ENCODE peak calls at places on chromosomes 3 and 15, in six cellular contexts. T is Panc1; Z is colonic mucosa; C is kidney epithelial cell; Y is heart right ventricle; G is CD8-positive, alpha-beta T cell. N is an unnamed sample.
A peak's percentile ranks its signal among the peaks of the same experiment; 100 is the strongest.

GRCh38 chr3:126053949-126054569 is 29.9 kb downstream of the SLC41A3 start:
- DNase-seq in T (no peak), Z (no peak), C (no peak), Y (no peak), G (no peak), N (no peak)

GRCh38 chr3:33211444-33211843 is 7.2 kb downstream of the SUSD5 start:
- DNase-seq in T (peak; percentile 60), Z (no peak), C (peak; percentile 66), Y (no peak), G (no peak), N (no peak)

GRCh38 chr3:120348065-120348980 is 831 bp downstream of the LRRC58 start:
- DNase-seq in T (no peak), Z (peak; percentile 59), C (no peak), Y (peak; percentile 7), G (peak; percentile 72), N (no peak)

GRCh38 chr15:42149493-42150245 is 6.8 kb downstream of the PLA2G4F start:
- DNase-seq in T (no peak), Z (no peak), C (no peak), Y (no peak), G (no peak), N (no peak)

GRCh38 chr15:63473999-63474809 is 30.2 kb upstream of the USP3 start:
- DNase-seq in T (no peak), Z (peak; percentile 73), C (peak; percentile 75), Y (no peak), G (peak; percentile 59), N (no peak)

GRCh38 chr3:54870423-54870822 is 57.4 kb downstream of the LRTM1 start:
- DNase-seq in T (no peak), Z (no peak), C (peak; percentile 79), Y (peak; percentile 16), G (no peak), N (no peak)

GRCh38 chr15:91710072-91710471 is 143.4 kb upstream of the SLCO3A1 start:
- DNase-seq in T (no peak), Z (no peak), C (no peak), Y (no peak), G (no peak), N (no peak)

GRCh38 chr3:157442729-157443128 is 6.1 kb downstream of the PTX3 start:
- DNase-seq in T (no peak), Z (no peak), C (no peak), Y (no peak), G (no peak), N (no peak)

GRCh38 chr3:167520656-167521360 is 47.0 kb upstream of the SERPINI2 start:
- DNase-seq in T (no peak), Z (no peak), C (no peak), Y (no peak), G (no peak), N (no peak)

GRCh38 chr3:57981483-57982087 is 26.6 kb upstream of the FLNB start:
- DNase-seq in T (no peak), Z (no peak), C (no peak), Y (no peak), G (no peak), N (no peak)

GRCh38 chr15:44289352-44289790 is 852 bp downstream of the GOLM2 start:
- DNase-seq in T (no peak), Z (no peak), C (no peak), Y (no peak), G (no peak), N (no peak)

GRCh38 chr15:76936671-76937070 is 5.1 kb downstream of the RCN2 start:
- DNase-seq in T (no peak), Z (no peak), C (peak; percentile 16), Y (no peak), G (no peak), N (no peak)

GRCh38 chr3:126216416-126216815 is 36.0 kb upstream of the ALDH1L1 start:
- DNase-seq in T (no peak), Z (no peak), C (no peak), Y (no peak), G (no peak), N (no peak)

GRCh38 chr3:76933245-76933644 is 106.7 kb upstream of the ROBO2 start:
- DNase-seq in T (no peak), Z (no peak), C (no peak), Y (no peak), G (no peak), N (no peak)

GRCh38 chr3:120503727-120504616 is 53.2 kb upstream of the FSTL1 start:
- DNase-seq in T (no peak), Z (no peak), C (no peak), Y (no peak), G (no peak), N (no peak)

GRCh38 chr15:78739996-78740903 is 71.0 kb downstream of the ADAMTS7 start:
- DNase-seq in T (no peak), Z (peak; percentile 79), C (no peak), Y (no peak), G (peak; percentile 34), N (peak; percentile 76)

GRCh38 chr3:115272036-115272824 is 125.1 kb upstream of the ZBTB20 start:
- DNase-seq in T (no peak), Z (no peak), C (peak; percentile 14), Y (no peak), G (no peak), N (no peak)

GRCh38 chr3:59678042-59678707 is 628.4 kb upstream of the CFAP20DC start:
- DNase-seq in T (no peak), Z (no peak), C (no peak), Y (no peak), G (no peak), N (no peak)

GRCh38 chr3:33385423-33385822 is 54.8 kb downstream of the UBP1 start:
- DNase-seq in T (no peak), Z (no peak), C (no peak), Y (no peak), G (no peak), N (no peak)

GRCh38 chr3:184429786-184430185 is 49.9 kb downstream of the CHRD start:
- DNase-seq in T (no peak), Z (no peak), C (no peak), Y (no peak), G (no peak), N (no peak)

GRCh38 chr3:144556392-144556791 is 584.8 kb downstream of the DIPK2A start:
- DNase-seq in T (no peak), Z (no peak), C (no peak), Y (no peak), G (no peak), N (no peak)

DNA sequence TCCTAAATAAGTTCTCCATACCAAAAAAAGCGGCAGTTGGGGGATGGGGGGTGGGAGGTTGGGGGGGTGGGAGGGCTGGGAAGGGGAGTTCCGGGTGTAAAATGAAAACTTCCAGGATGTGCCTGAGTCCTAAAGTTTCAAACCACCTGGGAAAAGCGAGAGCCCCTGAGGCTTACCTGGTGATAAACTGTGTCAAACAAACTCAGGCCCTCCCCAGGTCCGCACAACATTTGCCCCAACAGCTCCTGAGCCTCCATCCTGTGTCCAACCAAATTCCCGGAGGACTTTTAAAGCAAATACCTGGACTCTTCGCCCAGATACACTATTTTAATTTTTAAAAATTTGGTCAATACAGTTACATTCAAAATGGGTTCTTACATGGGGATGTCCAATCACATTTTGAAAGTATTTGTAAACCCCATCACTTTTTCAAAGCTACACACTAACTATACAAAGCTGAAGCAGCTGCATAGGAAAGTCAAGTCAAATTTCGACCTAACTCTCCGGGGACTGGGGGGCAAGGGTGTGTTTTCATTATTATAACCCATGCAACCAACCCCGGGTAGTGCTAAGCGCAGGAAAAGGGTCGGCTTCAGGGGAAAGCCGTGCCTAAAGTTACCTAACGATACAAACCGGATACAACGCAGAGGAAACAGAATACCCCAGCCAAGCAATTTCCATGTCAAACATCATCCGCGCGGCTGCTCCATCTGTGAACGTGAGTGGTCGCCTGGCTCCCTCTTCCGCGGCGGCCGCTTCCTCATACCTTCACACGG is 680 bp upstream of the FOXB1 start:
- DNase-seq in T (no peak), Z (no peak), C (no peak), Y (no peak), G (no peak), N (no peak)
- TF ChIP-seq CTCF in T (no peak), Z (no peak), C (no peak), Y (no peak), G (no peak), N (no peak)

DNA sequence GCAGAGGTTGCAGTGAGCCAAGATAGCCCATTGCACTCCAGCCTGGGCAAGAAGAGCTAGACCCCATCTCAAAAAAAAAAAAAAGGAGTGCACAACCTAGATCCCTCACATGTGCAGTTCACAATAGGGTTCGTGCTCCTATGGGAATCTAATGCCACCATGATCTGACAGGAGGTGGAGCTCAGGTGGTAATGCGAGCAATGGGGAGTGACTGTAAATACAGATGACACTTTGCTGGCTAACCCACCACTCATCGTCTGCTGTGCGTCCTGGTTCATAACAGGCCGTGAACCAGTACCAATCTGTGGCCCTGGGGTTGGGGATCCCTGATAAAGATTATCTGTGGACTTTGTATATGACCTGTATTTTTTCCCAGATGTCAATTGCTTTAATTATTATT is 16.7 kb downstream of the USP8 start:
- DNase-seq in T (no peak), Z (no peak), C (no peak), Y (no peak), G (no peak), N (no peak)
- TF ChIP-seq CTCF in T (no peak), Z (no peak), C (no peak), Y (no peak), G (no peak), N (no peak)

DNA sequence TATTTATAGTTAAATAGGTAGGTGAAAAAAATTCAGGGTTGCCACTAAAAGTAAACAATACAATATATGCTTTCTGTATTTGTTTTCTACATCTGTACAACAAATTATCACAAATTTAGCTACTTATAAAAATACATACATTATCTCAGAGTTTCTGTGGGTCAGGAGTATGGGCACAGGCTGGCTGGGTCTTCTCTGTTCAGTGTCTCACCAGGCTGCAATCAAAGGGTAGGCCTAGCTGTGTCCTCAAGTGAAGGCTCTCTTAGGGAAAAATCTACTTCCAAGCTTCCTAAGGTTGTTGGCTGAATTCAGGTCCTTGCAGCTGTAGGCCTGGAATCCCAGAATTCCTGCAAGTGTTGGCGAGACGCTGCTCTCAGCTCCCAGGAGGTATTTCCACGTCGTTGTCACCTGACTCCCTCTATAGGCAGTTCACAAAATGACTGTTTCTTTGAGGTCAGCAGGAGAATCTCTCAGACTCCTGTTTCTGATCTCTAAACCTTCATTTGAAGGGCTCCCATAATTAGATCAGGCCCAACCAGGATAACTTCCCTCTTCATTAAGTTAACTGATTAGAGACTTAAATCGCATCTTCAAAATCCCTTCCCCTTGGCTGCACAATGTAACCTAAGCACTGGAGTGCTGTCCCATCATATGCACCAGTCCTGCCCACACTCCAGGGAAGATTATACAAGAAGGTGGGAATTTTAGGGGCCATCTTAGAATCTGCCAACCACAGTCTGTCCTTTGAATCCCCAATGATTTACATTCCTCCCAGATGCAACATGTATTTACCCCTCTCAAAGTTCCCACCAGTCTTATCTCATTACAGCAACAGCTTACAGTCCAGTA is 296.6 kb downstream of the SUCLG2 start:
- DNase-seq in T (peak; percentile 18), Z (no peak), C (no peak), Y (no peak), G (no peak), N (no peak)
- TF ChIP-seq CTCF in T (peak; percentile 65), Z (peak; percentile 34), C (peak; percentile 61), Y (no peak), G (no peak), N (peak; percentile 64)

GRCh38 chr3:174126990-174127758 is 729.6 kb downstream of the NLGN1 start:
- DNase-seq in T (no peak), Z (no peak), C (no peak), Y (no peak), G (no peak), N (no peak)

GRCh38 chr3:174122411-174122810 is 724.9 kb downstream of the NLGN1 start:
- DNase-seq in T (no peak), Z (no peak), C (no peak), Y (no peak), G (no peak), N (no peak)

GRCh38 chr3:174120997-174121396 is 723.5 kb downstream of the NLGN1 start:
- DNase-seq in T (no peak), Z (no peak), C (no peak), Y (no peak), G (no peak), N (no peak)

GRCh38 chr3:174125267-174125844 is 727.8 kb downstream of the NLGN1 start:
- DNase-seq in T (no peak), Z (no peak), C (no peak), Y (peak; percentile 5), G (no peak), N (no peak)
- TF ChIP-seq CTCF in T (peak; percentile 64), Z (no peak), C (peak; percentile 62), Y (no peak), G (no peak), N (peak; percentile 84)

N was measured in chondrocyte.